ENCODE peak calls at places on chromosome 17, in five cellular contexts. T is H1, U is HCT116, B is endothelial cell of umbilical vein, M is HepG2. D is an unnamed sample.

GRCh38 chr17:33404070-33404770 is 111.1 kb upstream of the ASIC2 start:
- DNase-seq in T (no peak), U (no peak), B (no peak), M (no peak), D (no peak)

GRCh38 chr17:69198238-69198637 is 30.4 kb downstream of the ABCA10 start:
- DNase-seq in T (no peak), U (no peak), B (no peak), M (no peak), D (no peak)

GRCh38 chr17:48628641-48629410 is 2.7 kb upstream of the HOXB9 start:
- DNase-seq in T (no peak), U (no peak), B (no peak), M (no peak), D (no peak)

GRCh38 chr17:36913132-36913531 is 24.1 kb upstream of the LHX1 start:
- DNase-seq in T (no peak), U (no peak), B (no peak), M (no peak), D (no peak)

GRCh38 chr17:82317394-82318168 is at the start of gene CD7:
- DNase-seq in T (no peak), U (no peak), B (no peak), M (peak), D (no peak)

GRCh38 chr17:4947411-4948165 is 742 bp downstream of the PFN1 start:
- DNase-seq in T (no peak), U (no peak), B (peak), M (peak), D (no peak)

GRCh38 chr17:81821603-81822311 is 11.3 kb downstream of the MCRIP1 start:
- DNase-seq in T (no peak), U (peak), B (peak), M (peak), D (no peak)

GRCh38 chr17:9890124-9890523 is 14.9 kb downstream of the RCVRN start:
- DNase-seq in T (peak), U (peak), B (no peak), M (peak), D (no peak)

GRCh38 chr17:50353600-50354195 is 7.8 kb downstream of the XYLT2 start:
- DNase-seq in T (no peak), U (no peak), B (no peak), M (no peak), D (no peak)

GRCh38 chr17:50027639-50028206 is 28.2 kb upstream of the ITGA3 start:
- DNase-seq in T (no peak), U (peak), B (peak), M (no peak), D (no peak)

GRCh38 chr17:79167486-79167885 is 92.9 kb downstream of the ENGASE start:
- DNase-seq in T (no peak), U (no peak), B (no peak), M (no peak), D (no peak)
- TF ChIP-seq POLR2AphosphoS5 in T (no peak), U (no peak), B (no peak), M (no peak), D (no peak)

DNA sequence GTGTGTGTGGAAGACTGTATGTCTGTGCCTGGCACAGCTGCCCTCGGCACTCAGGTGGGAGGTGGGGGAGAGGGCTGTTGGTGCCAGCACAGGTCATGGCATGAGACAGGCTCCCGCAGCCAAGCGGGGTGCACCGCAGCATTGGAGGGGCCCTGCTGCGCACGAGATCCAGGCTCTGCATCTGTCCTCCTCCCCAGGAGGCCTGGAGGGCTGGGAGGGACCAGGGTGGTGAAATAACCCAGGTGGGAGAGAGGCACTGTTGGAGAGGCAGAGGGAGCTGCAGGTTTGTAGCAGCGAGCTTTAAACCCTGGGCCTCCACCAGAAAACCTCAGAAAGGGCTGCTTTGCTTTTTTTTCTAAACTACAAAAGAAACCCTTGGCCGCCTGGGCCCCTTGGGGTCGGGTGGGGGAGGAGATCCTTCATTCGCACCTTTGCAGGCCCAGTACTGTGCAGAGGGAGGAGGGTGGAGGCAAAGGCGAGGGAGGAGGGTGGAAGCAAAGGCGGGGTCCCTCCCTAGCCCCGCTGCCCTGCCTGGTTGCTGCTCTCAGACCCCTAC is 241.7 kb downstream of the SEC14L1 start:
- DNase-seq in T (no peak), U (no peak), B (no peak), M (peak), D (no peak)
- H3K9ac ChIP-seq in T (no peak), U (no peak), B (no peak), M (no peak), D (no peak)

GRCh38 chr17:79666111-79666510 is 55.3 kb upstream of the RBFOX3 start:
- DNase-seq in T (no peak), U (no peak), B (no peak), M (no peak), D (no peak)

GRCh38 chr17:79667121-79667715 is 56.4 kb upstream of the RBFOX3 start:
- DNase-seq in T (no peak), U (no peak), B (no peak), M (no peak), D (no peak)

GRCh38 chr17:79669861-79670260 is 59.0 kb upstream of the RBFOX3 start:
- DNase-seq in T (no peak), U (no peak), B (no peak), M (no peak), D (no peak)

GRCh38 chr17:79668344-79669250 is 57.7 kb upstream of the RBFOX3 start:
- DNase-seq in T (no peak), U (no peak), B (no peak), M (no peak), D (no peak)

DNA sequence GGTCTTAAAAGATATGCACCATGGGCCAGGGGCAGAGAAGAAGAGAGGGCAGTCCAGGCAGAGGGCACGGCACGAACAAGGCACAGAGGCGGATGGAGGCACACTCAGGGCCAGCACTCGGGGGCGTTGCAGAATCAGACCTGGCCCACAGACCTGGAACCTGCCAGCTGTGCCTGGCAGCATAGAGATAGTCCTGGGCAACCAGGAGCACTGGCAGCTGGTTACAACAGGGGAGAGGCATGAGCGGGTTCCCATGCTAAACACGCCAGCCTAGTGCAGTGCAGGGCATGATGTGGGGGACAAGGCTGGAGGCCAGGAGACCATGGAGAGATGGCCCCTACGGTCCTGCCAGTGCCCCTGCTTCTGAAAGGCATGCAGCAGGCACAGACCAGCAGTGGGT is 56.9 kb upstream of the RBFOX3 start:
- DNase-seq in T (no peak), U (no peak), B (no peak), M (no peak), D (no peak)
- TF ChIP-seq EZH2 in T (no peak), U (no peak), B (no peak), M (no peak), D (no peak)

DNA sequence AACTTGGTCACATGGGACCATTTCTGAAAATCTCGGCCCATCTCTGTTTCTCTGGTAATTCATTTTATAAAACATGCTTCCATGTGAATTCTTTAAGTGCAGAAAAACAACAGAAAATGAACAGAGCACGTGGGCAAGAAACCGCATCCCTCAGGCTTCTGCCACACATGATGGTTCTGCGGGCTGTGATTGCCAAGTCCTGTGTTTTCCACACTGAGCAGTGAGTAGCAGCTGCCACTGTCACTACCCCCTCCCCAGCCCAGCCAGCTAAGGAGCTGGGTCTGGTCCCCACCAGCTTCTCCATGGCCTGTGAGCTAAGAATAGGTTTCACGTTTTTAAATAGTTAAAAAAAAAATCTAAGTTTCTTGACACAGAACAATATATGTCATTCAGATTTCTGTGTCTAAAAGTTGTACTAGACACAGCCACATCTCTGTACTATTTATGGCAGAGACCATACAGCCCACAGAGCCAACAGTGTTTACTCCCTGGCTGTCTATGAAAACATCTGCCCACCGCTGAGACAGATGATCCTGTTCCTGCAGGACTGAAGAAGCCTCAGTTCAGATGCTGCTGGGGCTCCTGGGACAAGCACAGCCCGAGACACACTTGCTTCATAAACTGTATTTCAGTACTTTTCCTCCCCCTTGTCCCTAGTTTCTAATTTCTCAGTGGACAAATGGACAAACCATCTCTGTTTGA is 41.5 kb downstream of the USP22 start:
- DNase-seq in T (no peak), U (no peak), B (no peak), M (no peak), D (no peak)
- TF ChIP-seq POLR2AphosphoS5 in T (no peak), U (no peak), B (no peak), M (no peak), D (no peak)

DNA sequence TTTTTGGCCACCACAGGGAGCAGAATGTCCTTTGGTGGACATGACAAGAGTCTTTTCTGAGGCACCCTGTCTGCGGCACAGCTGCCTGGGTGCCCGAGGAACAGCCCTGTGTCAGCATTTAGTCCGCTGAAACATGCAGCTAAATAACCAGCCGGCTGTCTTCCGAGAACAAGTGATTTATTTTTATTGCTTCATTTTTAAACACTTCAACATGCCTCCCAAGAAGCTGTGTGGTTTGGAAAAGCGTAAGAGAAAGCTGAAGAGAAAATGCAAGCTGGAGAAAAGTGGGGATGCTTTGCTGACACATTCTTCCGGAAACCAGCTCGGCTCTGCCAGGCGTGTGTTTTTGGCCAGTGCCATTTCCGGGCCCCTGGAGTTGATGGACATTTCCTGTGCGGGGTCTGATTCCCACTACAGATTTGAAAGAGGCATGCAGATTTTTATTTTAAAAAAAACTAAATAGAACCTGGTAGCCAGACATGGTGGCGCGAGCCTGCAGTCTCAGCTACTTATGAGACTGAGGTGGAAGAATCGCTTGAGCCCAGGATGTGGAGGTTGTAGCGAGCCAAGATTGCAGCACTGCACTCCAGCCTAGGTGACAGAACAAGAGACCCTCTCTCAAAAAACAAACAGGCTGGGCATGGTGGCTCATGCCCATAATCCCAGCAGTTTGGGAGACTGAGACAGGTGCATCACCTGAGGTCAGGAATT is 94.8 kb downstream of the SEC14L1 start:
- DNase-seq in T (no peak), U (no peak), B (peak), M (no peak), D (peak)
- H3K9ac ChIP-seq in T (no peak), U (no peak), B (peak), M (no peak), D (peak)

GRCh38 chr17:44314524-44314868 is 6.1 kb downstream of the RUNDC3A start:
- DNase-seq in T (no peak), U (no peak), B (no peak), M (no peak), D (no peak)
- TF ChIP-seq EZH2 in T (no peak), U (no peak), B (no peak), M (no peak), D (no peak)

D was measured in SK-N-MC.